ENCODE peak calls at places on chromosome 13, in four cellular contexts. W, P, K and M are unnamed samples.

GRCh38 chr13:112062619-112063308 is 4.2 kb upstream of the SOX1 start:
- DNase-seq in K (no peak), P (peak), W (no peak), M (no peak)

GRCh38 chr13:67152123-67152522 is 78.0 kb downstream of the PCDH9 start:
- DNase-seq in W (no peak), K (no peak), P (no peak), M (no peak)

GRCh38 chr13:100394005-100394695 is 194.4 kb downstream of the GGACT start:
- DNase-seq in W (no peak), P (no peak), K (peak), M (no peak)

GRCh38 chr13:108795841-108796240 is 166.4 kb downstream of the MYO16 start:
- DNase-seq in P (no peak), K (no peak), W (no peak), M (no peak)

GRCh38 chr13:114149774-114150740 is 17.6 kb upstream of the RASA3 start:
- DNase-seq in W (no peak), K (no peak), P (no peak), M (no peak)

GRCh38 chr13:45316996-45317395 is 24.0 kb downstream of the TPT1 start:
- DNase-seq in W (no peak), K (no peak), P (no peak), M (no peak)

GRCh38 chr13:95494082-95494681 is 58.3 kb upstream of the CLDN10 start:
- DNase-seq in P (peak), W (peak), K (no peak), M (peak)

GRCh38 chr13:97318532-97318931 is 96.4 kb downstream of the MBNL2 start:
- DNase-seq in P (no peak), W (no peak), K (no peak), M (no peak)

GRCh38 chr13:79227418-79227817 is 178.6 kb downstream of the RBM26 start:
- DNase-seq in P (no peak), W (no peak), K (peak), M (no peak)

GRCh38 chr13:107847406-107847805 is 367.9 kb downstream of the LIG4 start:
- DNase-seq in W (no peak), P (no peak), K (no peak), M (no peak)

GRCh38 chr13:46543307-46543706 is 9.7 kb upstream of the LRCH1 start:
- DNase-seq in W (no peak), K (no peak), P (no peak), M (no peak)

GRCh38 chr13:102289606-102290005 is 112.2 kb downstream of the FGF14 start:
- DNase-seq in K (no peak), P (no peak), W (no peak), M (no peak)

GRCh38 chr13:46341112-46341711 is 45.8 kb downstream of the RUBCNL start:
- DNase-seq in W (no peak), K (peak), P (no peak), M (no peak)

GRCh38 chr13:19959141-19959830 is 759 bp downstream of the ZMYM2 start:
- DNase-seq in K (no peak), W (peak), P (peak), M (peak)

GRCh38 chr13:113099142-113099541 is 6.4 kb upstream of the F7 start:
- DNase-seq in K (no peak), W (no peak), P (no peak), M (no peak)

GRCh38 chr13:50323440-50324070 is 308.3 kb downstream of the KCNRG start:
- DNase-seq in P (no peak), K (no peak), W (no peak), M (no peak)

GRCh38 chr13:79211377-79211776 is 194.7 kb downstream of the RBM26 start:
- DNase-seq in W (no peak), P (no peak), K (no peak), M (no peak)

GRCh38 chr13:106867249-106867648 is 299.3 kb upstream of the ARGLU1 start:
- DNase-seq in W (no peak), P (no peak), K (no peak), M (peak)

GRCh38 chr13:80712026-80712425 is 371.1 kb upstream of the SPRY2 start:
- DNase-seq in W (no peak), P (no peak), K (no peak), M (no peak)

GRCh38 chr13:91153372-91153771 is 194.1 kb upstream of the MIR17HG start:
- DNase-seq in W (no peak), K (no peak), P (no peak), M (no peak)

DNA sequence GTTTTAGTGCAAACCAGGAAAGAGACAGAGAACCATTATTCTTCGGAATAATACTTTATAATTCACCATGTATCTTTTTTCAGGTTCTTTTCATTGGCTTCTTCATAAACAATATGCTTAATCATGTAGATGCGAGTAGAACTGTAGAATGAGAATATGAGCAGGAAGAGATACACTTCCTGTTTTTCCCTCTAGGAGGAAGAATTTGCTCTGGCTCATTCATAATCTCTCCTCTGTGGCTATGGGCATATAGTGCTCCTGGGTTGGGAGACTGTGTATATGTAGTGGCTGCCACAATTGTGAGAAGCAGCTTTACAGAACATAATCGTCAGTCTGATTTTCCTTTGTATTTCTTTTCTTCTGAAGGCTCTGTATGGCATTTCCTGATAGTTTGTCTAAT is 2.8 kb upstream of the DCLK1 start:
- DNase-seq in W (no peak), K (no peak), P (no peak), M (no peak)
- TF ChIP-seq TARDBP in W (no peak), K (no peak), P (no peak), M (no peak)

GRCh38 chr13:35131471-35131870 is 189.4 kb downstream of the NBEA start:
- DNase-seq in W (peak), P (no peak), K (no peak), M (no peak)
- TF ChIP-seq FOXM1 in W (no peak), P (no peak), K (no peak), M (no peak)

GRCh38 chr13:24672141-24673132 is 7.8 kb upstream of the ATP12A start:
- DNase-seq in K (no peak), W (no peak), P (no peak), M (no peak)
- TF ChIP-seq TARDBP in K (no peak), W (no peak), P (no peak), M (no peak)

GRCh38 chr13:22000191-22000590 is 329.3 kb downstream of the FGF9 start:
- DNase-seq in K (no peak), W (no peak), P (no peak), M (no peak)

GRCh38 chr13:21996049-21996448 is 325.2 kb downstream of the FGF9 start:
- DNase-seq in W (no peak), K (no peak), P (no peak), M (no peak)

GRCh38 chr13:21997726-21998125 is 326.9 kb downstream of the FGF9 start:
- DNase-seq in W (no peak), K (no peak), P (no peak), M (no peak)

GRCh38 chr13:21999666-22000065 is 328.8 kb downstream of the FGF9 start:
- DNase-seq in P (no peak), K (no peak), W (no peak), M (no peak)

GRCh38 chr13:21998279-21998678 is 327.4 kb downstream of the FGF9 start:
- DNase-seq in K (no peak), P (no peak), W (peak), M (no peak)
- TF ChIP-seq FOXM1 in K (no peak), P (no peak), W (no peak), M (no peak)

GRCh38 chr13:44309771-44310767 is 63.6 kb upstream of the SERP2 start:
- DNase-seq in K (no peak), W (no peak), P (no peak), M (no peak)

GRCh38 chr13:44312898-44313551 is 60.6 kb upstream of the SERP2 start:
- DNase-seq in W (peak), K (no peak), P (no peak), M (no peak)

GRCh38 chr13:44312131-44312530 is 61.5 kb upstream of the SERP2 start:
- DNase-seq in P (no peak), K (no peak), W (no peak), M (no peak)

GRCh38 chr13:44311011-44311481 is 62.6 kb upstream of the SERP2 start:
- DNase-seq in W (no peak), K (no peak), P (no peak), M (no peak)

GRCh38 chr13:44313674-44314073 is 60.0 kb upstream of the SERP2 start:
- DNase-seq in W (no peak), P (no peak), K (no peak), M (no peak)
- TF ChIP-seq TARDBP in W (no peak), P (no peak), K (no peak), M (no peak)

DNA sequence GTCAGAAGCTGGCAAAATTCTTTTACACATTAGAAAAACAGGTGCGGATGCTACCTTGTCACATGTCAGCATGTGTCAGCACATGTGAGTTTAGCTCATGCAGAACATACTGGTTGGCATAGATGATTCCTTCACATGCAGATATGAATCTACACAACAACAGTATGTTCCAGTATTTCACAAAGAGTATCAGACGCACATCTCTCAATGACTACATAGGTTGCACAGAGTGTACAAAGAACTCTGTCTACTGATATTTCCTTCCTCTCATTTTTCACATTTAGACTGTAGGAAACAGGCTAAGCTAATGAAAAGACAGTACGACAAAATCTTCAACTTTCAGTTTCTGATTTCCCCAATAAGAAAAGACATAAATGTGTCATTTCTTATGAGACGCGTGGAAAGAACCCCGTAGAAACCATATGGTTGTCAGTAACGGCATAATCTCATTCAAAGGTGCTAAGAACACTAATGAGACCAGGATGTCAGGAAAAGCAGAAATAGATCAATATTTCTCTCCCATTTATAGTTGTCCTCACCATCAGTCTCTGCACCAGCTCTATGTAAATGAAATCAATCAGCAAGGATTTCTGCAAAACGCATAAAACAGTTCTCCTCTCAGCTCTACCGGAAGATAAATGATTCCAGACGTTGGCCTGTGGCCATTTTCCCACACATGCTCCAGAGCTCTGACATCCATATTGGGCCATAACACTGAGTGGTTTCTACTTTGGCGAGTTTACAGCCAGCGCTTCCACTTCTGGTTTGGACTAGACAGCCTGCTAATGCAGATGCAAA is 81.2 kb downstream of the STARD13 start:
- DNase-seq in K (peak), W (no peak), P (no peak), M (no peak)
- TF ChIP-seq FOXM1 in K (no peak), W (no peak), P (no peak), M (no peak)

DNA sequence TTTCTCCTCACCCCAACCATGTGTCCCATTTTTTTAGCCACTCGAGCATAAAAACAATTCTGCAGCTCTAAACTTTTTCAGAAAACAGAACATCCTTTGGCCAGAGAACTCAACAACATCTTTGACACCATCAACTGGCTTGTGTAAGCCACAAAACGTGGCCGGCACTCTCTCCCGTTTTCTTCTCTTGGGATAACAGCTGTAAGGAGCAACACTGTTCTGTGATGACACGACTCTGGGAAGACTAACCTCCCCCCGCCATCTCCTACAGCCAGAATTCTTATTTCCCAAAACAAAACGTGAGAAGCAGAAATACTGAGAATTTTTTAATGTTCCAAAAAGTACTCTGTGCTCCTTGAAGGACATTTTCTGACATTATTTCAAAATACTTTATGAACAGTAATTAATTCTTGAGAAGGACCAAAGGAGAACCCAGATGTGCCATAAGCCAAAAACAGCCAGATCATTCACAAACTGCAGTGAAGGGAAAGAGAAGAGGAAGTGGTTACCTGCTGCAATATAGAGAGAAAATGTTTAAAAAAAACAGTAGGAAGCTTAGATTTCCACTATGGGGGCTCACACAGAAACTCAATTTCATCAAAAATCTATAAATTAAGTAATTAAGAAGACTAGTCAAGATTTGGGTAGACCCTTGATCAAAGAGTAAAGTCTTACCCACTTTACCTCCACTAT is 25.8 kb downstream of the COL4A1 start:
- DNase-seq in W (no peak), P (no peak), K (no peak), M (no peak)
- TF ChIP-seq TARDBP in W (no peak), P (no peak), K (no peak), M (no peak)

GRCh38 chr13:42653694-42654093 is 79.7 kb downstream of the TNFSF11 start:
- DNase-seq in P (no peak), W (no peak), K (no peak), M (no peak)

GRCh38 chr13:42654212-42654611 is 80.3 kb downstream of the TNFSF11 start:
- DNase-seq in W (no peak), K (no peak), P (no peak), M (no peak)

GRCh38 chr13:42654760-42655159 is 80.8 kb downstream of the TNFSF11 start:
- DNase-seq in W (no peak), K (no peak), P (no peak), M (no peak)

GRCh38 chr13:42658019-42658418 is 84.1 kb downstream of the TNFSF11 start:
- DNase-seq in K (no peak), P (no peak), W (no peak), M (no peak)

DNA sequence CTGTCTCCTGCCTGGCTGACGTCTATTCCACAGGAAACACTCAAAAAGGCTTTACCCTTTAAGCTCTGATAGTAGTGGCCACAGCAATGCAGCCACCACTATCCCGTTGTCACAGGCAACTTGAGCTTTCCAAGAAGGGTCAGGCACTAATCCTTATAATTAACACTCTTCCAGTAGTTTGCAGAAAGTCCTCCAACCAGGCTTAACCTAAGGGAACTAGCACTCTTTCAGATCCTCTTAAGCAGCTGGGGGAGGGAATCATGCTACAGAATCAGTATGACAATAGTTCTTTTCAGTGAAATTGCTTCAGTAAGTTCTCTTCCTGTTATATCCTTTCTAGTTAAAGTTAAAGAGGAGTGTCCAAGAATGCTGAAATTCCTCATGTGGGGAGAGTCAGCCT is 82.2 kb downstream of the TNFSF11 start:
- DNase-seq in P (no peak), K (no peak), W (no peak), M (no peak)
- TF ChIP-seq FOXM1 in P (no peak), K (no peak), W (no peak), M (no peak)

GRCh38 chr13:53023246-53023645 is 5.4 kb upstream of the OLFM4 start:
- DNase-seq in K (no peak), P (no peak), W (no peak), M (no peak)

GRCh38 chr13:53017433-53017970 is 11.1 kb upstream of the OLFM4 start:
- DNase-seq in P (no peak), W (no peak), K (no peak), M (no peak)

GRCh38 chr13:53015971-53016370 is 12.6 kb upstream of the OLFM4 start:
- DNase-seq in W (no peak), K (no peak), P (no peak), M (no peak)

GRCh38 chr13:53018690-53019647 is 9.6 kb upstream of the OLFM4 start:
- DNase-seq in W (no peak), P (no peak), K (no peak), M (no peak)

GRCh38 chr13:53020764-53021332 is 7.8 kb upstream of the OLFM4 start:
- DNase-seq in P (no peak), W (no peak), K (no peak), M (no peak)
- TF ChIP-seq TARDBP in P (no peak), W (no peak), K (no peak), M (no peak)